ENCODE peak calls at places on chromosomes 13 and 19, in ten cellular contexts. One of them, this sample, is unnamed.

GRCh38 chr19:18856385-18857126 is 24.8 kb downstream of the UPF1 start:
- DNase-seq in tibial nerve: no peak
- DNase-seq in prostate gland: no peak
- DNase-seq in heart left ventricle: no peak
- DNase-seq in GM12878: no peak
- DNase-seq in A549: peak
- DNase-seq in body of pancreas: no peak
- DNase-seq in transverse colon: no peak
- DNase-seq in H1: no peak
- DNase-seq in IMR-90: no peak
- DNase-seq in this sample: no peak

GRCh38 chr13:101570410-101570809 is 117.9 kb downstream of the ITGBL1 start:
- DNase-seq in GM12878: no peak
- DNase-seq in tibial nerve: no peak
- DNase-seq in H1: no peak
- DNase-seq in transverse colon: no peak
- DNase-seq in A549: peak
- DNase-seq in prostate gland: no peak
- DNase-seq in heart left ventricle: no peak
- DNase-seq in IMR-90: peak
- DNase-seq in body of pancreas: no peak
- DNase-seq in this sample: no peak

GRCh38 chr13:71751074-71751473 is 115.9 kb downstream of the DACH1 start:
- DNase-seq in prostate gland: no peak
- DNase-seq in IMR-90: no peak
- DNase-seq in H1: no peak
- DNase-seq in GM12878: no peak
- DNase-seq in tibial nerve: no peak
- DNase-seq in transverse colon: no peak
- DNase-seq in A549: no peak
- DNase-seq in body of pancreas: no peak
- DNase-seq in heart left ventricle: no peak
- DNase-seq in this sample: no peak

GRCh38 chr19:46772170-46773017 is 16.0 kb downstream of the SLC1A5 start:
- DNase-seq in tibial nerve: no peak
- DNase-seq in body of pancreas: no peak
- DNase-seq in GM12878: no peak
- DNase-seq in transverse colon: no peak
- DNase-seq in H1: no peak
- DNase-seq in prostate gland: no peak
- DNase-seq in heart left ventricle: no peak
- DNase-seq in A549: no peak
- DNase-seq in IMR-90: no peak
- DNase-seq in this sample: no peak

GRCh38 chr19:37551123-37551993 is 43.2 kb downstream of the ZNF571 start:
- DNase-seq in transverse colon: peak
- DNase-seq in IMR-90: peak
- DNase-seq in heart left ventricle: peak
- DNase-seq in tibial nerve: no peak
- DNase-seq in body of pancreas: no peak
- DNase-seq in GM12878: no peak
- DNase-seq in A549: no peak
- DNase-seq in prostate gland: no peak
- DNase-seq in H1: no peak
- DNase-seq in this sample: peak

GRCh38 chr13:51945149-51945548 is 66.1 kb downstream of the ATP7B start:
- DNase-seq in GM12878: no peak
- DNase-seq in prostate gland: no peak
- DNase-seq in transverse colon: no peak
- DNase-seq in A549: no peak
- DNase-seq in tibial nerve: no peak
- DNase-seq in H1: no peak
- DNase-seq in heart left ventricle: no peak
- DNase-seq in body of pancreas: no peak
- DNase-seq in IMR-90: no peak
- DNase-seq in this sample: no peak

GRCh38 chr13:98632971-98633370 is 56.1 kb upstream of the STK24 start:
- DNase-seq in transverse colon: no peak
- DNase-seq in body of pancreas: no peak
- DNase-seq in H1: no peak
- DNase-seq in IMR-90: peak
- DNase-seq in tibial nerve: no peak
- DNase-seq in heart left ventricle: no peak
- DNase-seq in prostate gland: no peak
- DNase-seq in GM12878: no peak
- DNase-seq in A549: no peak
- DNase-seq in this sample: no peak

GRCh38 chr13:45690636-45691035 is 11.5 kb upstream of the CBY2 start:
- DNase-seq in heart left ventricle: no peak
- DNase-seq in tibial nerve: no peak
- DNase-seq in GM12878: no peak
- DNase-seq in prostate gland: no peak
- DNase-seq in A549: no peak
- DNase-seq in transverse colon: no peak
- DNase-seq in H1: no peak
- DNase-seq in body of pancreas: no peak
- DNase-seq in IMR-90: no peak
- DNase-seq in this sample: no peak

GRCh38 chr13:48783181-48783630 is 129.5 kb downstream of the CYSLTR2 start:
- DNase-seq in A549: peak
- DNase-seq in body of pancreas: peak
- DNase-seq in H1: no peak
- DNase-seq in tibial nerve: peak
- DNase-seq in heart left ventricle: peak
- DNase-seq in IMR-90: peak
- DNase-seq in transverse colon: peak
- DNase-seq in prostate gland: no peak
- DNase-seq in GM12878: no peak
- DNase-seq in this sample: peak

GRCh38 chr19:17325881-17326594 is 8.6 kb downstream of the ANO8 start:
- DNase-seq in A549: no peak
- DNase-seq in prostate gland: peak
- DNase-seq in transverse colon: no peak
- DNase-seq in GM12878: no peak
- DNase-seq in H1: no peak
- DNase-seq in IMR-90: no peak
- DNase-seq in body of pancreas: no peak
- DNase-seq in tibial nerve: peak
- DNase-seq in heart left ventricle: no peak
- DNase-seq in this sample: peak

GRCh38 chr19:13014101-13014920 is 19.0 kb downstream of the NFIX start:
- DNase-seq in A549: no peak
- DNase-seq in transverse colon: no peak
- DNase-seq in body of pancreas: no peak
- DNase-seq in IMR-90: no peak
- DNase-seq in heart left ventricle: no peak
- DNase-seq in prostate gland: no peak
- DNase-seq in tibial nerve: no peak
- DNase-seq in H1: peak
- DNase-seq in GM12878: no peak
- DNase-seq in this sample: no peak

DNA sequence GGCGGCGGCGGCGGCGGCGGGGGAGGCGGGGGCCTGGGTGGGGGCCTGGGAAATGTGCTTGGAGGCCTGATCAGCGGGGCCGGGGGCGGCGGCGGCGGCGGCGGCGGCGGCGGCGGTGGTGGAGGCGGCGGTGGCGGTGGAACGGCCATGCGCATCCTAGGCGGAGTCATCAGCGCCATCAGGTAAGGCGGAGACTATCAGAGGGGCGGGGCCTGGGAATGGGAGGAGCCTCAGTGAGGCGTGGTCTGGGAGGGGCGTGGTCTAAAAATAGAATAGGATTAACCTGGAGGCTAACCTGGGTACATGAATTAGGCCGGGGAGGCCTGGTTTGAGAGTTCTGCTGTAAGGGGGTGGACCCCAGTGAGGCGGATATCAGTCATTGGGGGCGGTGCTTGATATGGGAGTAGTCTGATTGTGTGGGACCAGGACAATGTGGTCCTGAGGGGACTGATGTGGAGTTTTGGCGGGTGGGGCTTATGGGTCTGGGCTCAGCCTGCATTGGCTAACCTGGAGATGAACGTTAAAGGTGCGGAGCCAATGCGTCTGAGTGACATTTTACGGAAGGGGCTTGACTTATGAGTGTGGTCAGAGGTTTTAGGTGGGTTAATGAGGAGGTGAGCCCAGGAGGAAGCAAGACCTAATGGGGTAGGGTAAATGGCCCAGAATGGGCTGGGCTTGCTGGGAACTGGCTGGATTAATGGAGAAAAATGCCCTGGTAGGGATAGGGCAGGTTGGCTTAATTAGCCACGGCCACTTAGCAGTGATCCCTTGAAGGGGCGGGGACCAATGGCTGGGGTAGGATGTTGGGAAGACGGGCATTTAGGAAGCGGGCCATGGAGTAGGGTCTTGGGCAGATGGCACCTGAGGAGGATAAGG is 1.4 kb downstream of the CAPNS1 start:
- DNase-seq in body of pancreas: peak
- DNase-seq in H1: peak
- DNase-seq in heart left ventricle: peak
- DNase-seq in prostate gland: peak
- DNase-seq in tibial nerve: peak
- DNase-seq in A549: peak
- DNase-seq in IMR-90: peak
- DNase-seq in GM12878: peak
- DNase-seq in transverse colon: peak
- DNase-seq in this sample: peak
- TF ChIP-seq POLR2A in body of pancreas: peak
- TF ChIP-seq POLR2A in H1: no peak
- TF ChIP-seq POLR2A in heart left ventricle: peak
- TF ChIP-seq POLR2A in prostate gland: peak
- TF ChIP-seq POLR2A in tibial nerve: peak
- TF ChIP-seq POLR2A in A549: peak
- TF ChIP-seq POLR2A in IMR-90: no peak
- TF ChIP-seq POLR2A in GM12878: peak
- TF ChIP-seq POLR2A in transverse colon: peak
- TF ChIP-seq POLR2A in this sample: peak

GRCh38 chr13:55244991-55245644 is 1895.6 kb upstream of the PRR20A start:
- DNase-seq in heart left ventricle: no peak
- DNase-seq in prostate gland: no peak
- DNase-seq in tibial nerve: no peak
- DNase-seq in IMR-90: no peak
- DNase-seq in A549: peak
- DNase-seq in H1: peak
- DNase-seq in body of pancreas: peak
- DNase-seq in transverse colon: no peak
- DNase-seq in GM12878: no peak
- DNase-seq in this sample: no peak
- TF ChIP-seq CTCF in heart left ventricle: no peak
- TF ChIP-seq CTCF in prostate gland: no peak
- TF ChIP-seq CTCF in tibial nerve: no peak
- TF ChIP-seq CTCF in IMR-90: no peak
- TF ChIP-seq CTCF in A549: no peak
- TF ChIP-seq CTCF in H1: peak
- TF ChIP-seq CTCF in body of pancreas: peak
- TF ChIP-seq CTCF in transverse colon: no peak
- TF ChIP-seq CTCF in GM12878: peak
- TF ChIP-seq CTCF in this sample: no peak

DNA sequence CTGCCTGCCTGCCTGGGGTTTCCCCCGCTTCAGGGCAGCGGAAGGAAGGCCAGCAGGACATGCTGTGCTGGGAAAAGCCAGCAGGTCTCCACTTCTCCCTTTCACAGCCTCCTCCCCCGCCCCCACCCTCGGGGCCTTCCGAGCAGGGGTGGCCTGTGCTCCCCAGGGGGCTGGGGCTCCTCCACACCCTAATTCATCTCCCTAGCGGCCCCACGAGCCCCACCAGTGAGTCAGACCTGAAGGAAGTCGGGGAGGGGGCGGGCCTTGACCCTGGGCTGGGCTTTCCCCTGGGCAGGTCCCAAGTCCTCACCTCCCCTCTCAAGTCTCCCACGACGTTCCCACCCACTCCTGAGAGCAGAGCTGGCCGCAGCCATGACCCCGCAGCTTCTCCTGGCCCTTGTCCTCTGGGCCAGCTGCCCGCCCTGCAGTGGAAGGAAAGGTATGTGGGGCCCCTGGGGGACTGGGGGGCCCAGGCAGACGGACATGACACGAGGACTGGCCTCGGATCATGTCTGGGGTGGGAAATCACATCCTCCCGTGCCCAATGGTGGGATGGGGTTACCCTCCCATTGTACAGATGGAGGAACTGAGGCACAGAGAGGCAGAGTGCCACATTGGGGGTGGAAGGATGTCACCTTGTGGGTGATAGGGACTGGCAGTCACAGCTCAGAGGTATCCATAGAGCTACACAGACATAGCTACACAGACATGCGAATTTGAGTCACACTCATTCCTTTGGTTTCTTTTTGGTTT is at the start of gene EBI3:
- DNase-seq in body of pancreas: peak
- DNase-seq in heart left ventricle: peak
- DNase-seq in transverse colon: peak
- DNase-seq in GM12878: peak
- DNase-seq in IMR-90: peak
- DNase-seq in prostate gland: no peak
- DNase-seq in H1: no peak
- DNase-seq in tibial nerve: peak
- DNase-seq in A549: peak
- DNase-seq in this sample: no peak
- TF ChIP-seq POLR2A in body of pancreas: no peak
- TF ChIP-seq POLR2A in heart left ventricle: no peak
- TF ChIP-seq POLR2A in transverse colon: no peak
- TF ChIP-seq POLR2A in GM12878: peak
- TF ChIP-seq POLR2A in IMR-90: no peak
- TF ChIP-seq POLR2A in prostate gland: no peak
- TF ChIP-seq POLR2A in H1: no peak
- TF ChIP-seq POLR2A in tibial nerve: no peak
- TF ChIP-seq POLR2A in A549: no peak
- TF ChIP-seq POLR2A in this sample: no peak

GRCh38 chr19:35498220-35498619 is 8.0 kb upstream of the KRTDAP start:
- DNase-seq in GM12878: no peak
- DNase-seq in A549: no peak
- DNase-seq in H1: no peak
- DNase-seq in prostate gland: no peak
- DNase-seq in tibial nerve: no peak
- DNase-seq in heart left ventricle: no peak
- DNase-seq in body of pancreas: no peak
- DNase-seq in IMR-90: no peak
- DNase-seq in transverse colon: no peak
- DNase-seq in this sample: no peak

GRCh38 chr19:35495107-35496064 is 5.1 kb upstream of the KRTDAP start:
- DNase-seq in transverse colon: peak
- DNase-seq in body of pancreas: peak
- DNase-seq in IMR-90: peak
- DNase-seq in tibial nerve: peak
- DNase-seq in prostate gland: peak
- DNase-seq in H1: peak
- DNase-seq in heart left ventricle: peak
- DNase-seq in A549: peak
- DNase-seq in GM12878: no peak
- DNase-seq in this sample: peak

GRCh38 chr19:35500611-35501010 is 10.3 kb upstream of the KRTDAP start:
- DNase-seq in H1: no peak
- DNase-seq in transverse colon: no peak
- DNase-seq in A549: no peak
- DNase-seq in prostate gland: no peak
- DNase-seq in body of pancreas: no peak
- DNase-seq in heart left ventricle: no peak
- DNase-seq in IMR-90: no peak
- DNase-seq in tibial nerve: no peak
- DNase-seq in GM12878: no peak
- DNase-seq in this sample: no peak

GRCh38 chr19:35498984-35499383 is 8.7 kb upstream of the KRTDAP start:
- DNase-seq in H1: no peak
- DNase-seq in heart left ventricle: no peak
- DNase-seq in GM12878: no peak
- DNase-seq in tibial nerve: no peak
- DNase-seq in IMR-90: no peak
- DNase-seq in prostate gland: no peak
- DNase-seq in A549: no peak
- DNase-seq in transverse colon: no peak
- DNase-seq in body of pancreas: no peak
- DNase-seq in this sample: no peak

GRCh38 chr19:35497406-35497805 is 7.1 kb upstream of the KRTDAP start:
- DNase-seq in H1: no peak
- DNase-seq in A549: no peak
- DNase-seq in heart left ventricle: no peak
- DNase-seq in GM12878: no peak
- DNase-seq in tibial nerve: no peak
- DNase-seq in prostate gland: no peak
- DNase-seq in IMR-90: no peak
- DNase-seq in body of pancreas: no peak
- DNase-seq in transverse colon: no peak
- DNase-seq in this sample: no peak
- TF ChIP-seq CTCF in H1: no peak
- TF ChIP-seq CTCF in A549: no peak
- TF ChIP-seq CTCF in heart left ventricle: no peak
- TF ChIP-seq CTCF in GM12878: no peak
- TF ChIP-seq CTCF in tibial nerve: no peak
- TF ChIP-seq CTCF in prostate gland: no peak
- TF ChIP-seq CTCF in IMR-90: no peak
- TF ChIP-seq CTCF in body of pancreas: no peak
- TF ChIP-seq CTCF in transverse colon: no peak
- TF ChIP-seq CTCF in this sample: no peak